ENCODE peak calls at places on chromosomes 3 and 15, in ten cellular contexts. D, N, S, Q, A, U, G, H, M and C are unnamed samples.

GRCh38 chr15:48358229-48358641 is 27.0 kb downstream of the DUT start:
- DNase-seq in N (no peak), U (peak), S (no peak), G (peak), H (no peak), Q (peak), D (peak), A (peak), M (no peak), C (no peak)

GRCh38 chr3:137471130-137471529 is 293.0 kb upstream of the SOX14 start:
- DNase-seq in H (no peak), Q (no peak), D (no peak), N (no peak), A (no peak), G (no peak), M (no peak), U (no peak), S (no peak), C (no peak)

GRCh38 chr3:184155644-184156521 is 706 bp downstream of the DVL3 start:
- DNase-seq in H (no peak), M (no peak), U (peak), N (no peak), A (peak), D (peak), S (no peak), G (peak), Q (no peak), C (no peak)

GRCh38 chr3:55515550-55516246 is 28.6 kb upstream of the WNT5A start:
- DNase-seq in Q (no peak), G (no peak), H (no peak), M (no peak), S (no peak), D (no peak), U (no peak), N (no peak), A (no peak), C (no peak)

GRCh38 chr15:44427756-44428724 is 611 bp downstream of the CTDSPL2 start:
- DNase-seq in N (no peak), A (peak), G (peak), U (peak), H (no peak), S (peak), Q (peak), D (peak), M (peak), C (no peak)

GRCh38 chr15:83207622-83208356 is at the start of gene HDGFL3:
- DNase-seq in S (peak), H (peak), A (peak), Q (no peak), M (peak), G (peak), U (peak), N (peak), D (peak), C (peak)

GRCh38 chr3:97793415-97794019 is 28.3 kb upstream of the CRYBG3 start:
- DNase-seq in A (peak), H (no peak), M (peak), G (peak), N (no peak), D (peak), U (peak), S (no peak), Q (peak), C (peak)

GRCh38 chr3:151003024-151003771 is 30.7 kb upstream of the CLRN1 start:
- DNase-seq in S (no peak), N (no peak), U (peak), H (no peak), Q (no peak), M (no peak), D (no peak), G (peak), A (no peak), C (no peak)

GRCh38 chr15:101315736-101316135 is 20.7 kb upstream of the SNRPA1 start:
- DNase-seq in Q (no peak), H (no peak), N (no peak), D (no peak), G (no peak), A (no peak), S (no peak), M (no peak), U (no peak), C (no peak)

GRCh38 chr15:98143116-98143515 is 182.6 kb downstream of the ARRDC4 start:
- DNase-seq in N (no peak), A (no peak), M (no peak), Q (no peak), G (peak), D (no peak), H (no peak), U (no peak), S (no peak), C (no peak)

GRCh38 chr15:92059036-92059970 is 205.8 kb downstream of the SLCO3A1 start:
- DNase-seq in M (no peak), Q (no peak), A (no peak), U (no peak), S (no peak), N (peak), G (no peak), H (no peak), D (no peak), C (no peak)

GRCh38 chr3:139388961-139389551 is 391 bp downstream of the COPB2 start:
- DNase-seq in S (no peak), M (no peak), G (no peak), U (no peak), N (no peak), D (peak), Q (no peak), A (no peak), H (no peak), C (peak)

GRCh38 chr3:9395570-9396300 is 1.7 kb upstream of the SETD5 start:
- DNase-seq in H (no peak), Q (no peak), G (no peak), M (no peak), N (no peak), A (no peak), U (no peak), S (no peak), D (no peak), C (no peak)

GRCh38 chr3:191237045-191237882 is 38.2 kb downstream of the OSTN start:
- DNase-seq in U (no peak), D (no peak), M (no peak), A (no peak), Q (no peak), G (no peak), S (no peak), N (no peak), H (no peak), C (no peak)

GRCh38 chr3:123668906-123669305 is 84.1 kb upstream of the HACD2 start:
- DNase-seq in G (no peak), S (no peak), M (no peak), Q (no peak), D (no peak), N (no peak), H (no peak), U (peak), A (no peak), C (no peak)

GRCh38 chr3:167740961-167741587 is 5.6 kb downstream of the SERPINI1 start:
- DNase-seq in U (peak), S (peak), M (peak), G (peak), H (no peak), Q (no peak), A (peak), N (no peak), D (peak), C (peak)

GRCh38 chr15:62665449-62665848 is 377.1 kb upstream of the TPM1 start:
- DNase-seq in D (no peak), N (no peak), S (peak), Q (no peak), H (no peak), U (no peak), M (no peak), A (no peak), G (peak), C (no peak)

GRCh38 chr15:66899555-66900350 is 165.6 kb upstream of the SMAD3 start:
- DNase-seq in S (no peak), D (peak), U (peak), N (no peak), A (no peak), G (peak), Q (no peak), M (no peak), H (no peak), C (no peak)

GRCh38 chr3:158105710-158106438 is at the start of gene SHOX2:
- DNase-seq in Q (no peak), U (peak), D (peak), A (peak), M (peak), N (no peak), G (peak), S (peak), H (peak), C (peak)

GRCh38 chr3:48587686-48588085 is 7.4 kb downstream of the COL7A1 start:
- DNase-seq in D (no peak), S (no peak), N (no peak), A (no peak), Q (no peak), M (no peak), H (no peak), G (no peak), U (no peak), C (no peak)

GRCh38 chr3:174769171-174769570 is 90.0 kb upstream of the NAALADL2 start:
- DNase-seq in G (no peak), U (no peak), N (no peak), Q (no peak), A (no peak), S (no peak), H (no peak), D (no peak), M (no peak), C (no peak)

GRCh38 chr3:152742368-152743347 is 92.3 kb upstream of the P2RY1 start:
- DNase-seq in S (no peak), N (no peak), M (no peak), A (no peak), G (no peak), H (no peak), Q (no peak), D (no peak), U (no peak), C (no peak)

GRCh38 chr3:10666621-10667020 is 149.4 kb upstream of the SLC6A11 start:
- DNase-seq in D (no peak), H (no peak), S (no peak), M (peak), N (peak), A (no peak), Q (no peak), U (no peak), G (peak), C (no peak)

GRCh38 chr3:28924744-28925360 is 356.0 kb upstream of the RBMS3 start:
- DNase-seq in S (no peak), A (no peak), D (peak), M (no peak), G (peak), U (peak), H (no peak), N (no peak), Q (no peak), C (no peak)

GRCh38 chr3:72312339-72312738 is 527.4 kb upstream of the PROK2 start:
- DNase-seq in M (no peak), S (no peak), G (peak), H (no peak), D (no peak), N (no peak), A (no peak), U (no peak), Q (no peak), C (no peak)

GRCh38 chr15:101127503-101128076 is 124.3 kb downstream of the CHSY1 start:
- DNase-seq in U (peak), M (peak), A (peak), H (peak), S (no peak), Q (peak), N (peak), G (peak), D (peak), C (no peak)

GRCh38 chr3:13528217-13528801 is 20.6 kb upstream of the FBLN2 start:
- DNase-seq in Q (peak), H (no peak), D (no peak), M (peak), S (peak), G (peak), N (peak), A (peak), U (peak), C (peak)

GRCh38 chr3:195732951-195733350 is 12.2 kb downstream of the MUC20 start:
- DNase-seq in U (no peak), M (no peak), Q (no peak), S (no peak), A (no peak), N (no peak), D (no peak), H (no peak), G (no peak), C (no peak)

GRCh38 chr3:152097770-152098169 is 171.0 kb upstream of the MBNL1 start:
- DNase-seq in Q (no peak), M (no peak), G (no peak), A (no peak), D (no peak), N (no peak), U (no peak), H (no peak), S (no peak), C (no peak)

GRCh38 chr15:87604857-87605446 is 651.6 kb downstream of the NTRK3 start:
- DNase-seq in G (peak), U (peak), D (peak), H (no peak), A (peak), M (no peak), Q (no peak), N (no peak), S (peak), C (peak)

GRCh38 chr15:41417418-41417811 is 520 bp downstream of the RTF1 start:
- DNase-seq in G (peak), A (no peak), D (peak), Q (no peak), U (peak), N (peak), H (no peak), S (no peak), M (peak), C (peak)

GRCh38 chr3:185943363-185944106 is 5.7 kb upstream of the TRA2B start:
- DNase-seq in Q (peak), U (peak), G (peak), S (peak), H (peak), A (peak), D (peak), M (peak), N (peak), C (peak)

GRCh38 chr15:71747128-71748083 is 62.9 kb upstream of the NR2E3 start:
- DNase-seq in N (no peak), M (no peak), U (peak), G (peak), S (no peak), D (peak), H (no peak), Q (no peak), A (no peak), C (peak)

GRCh38 chr3:45560270-45561020 is 34.1 kb upstream of the LIMD1 start:
- DNase-seq in D (peak), N (peak), G (no peak), H (peak), A (no peak), Q (no peak), U (no peak), M (no peak), S (no peak), C (no peak)